ENCODE peak calls at places on chromosomes 1 and 21, in six cellular contexts. Y, V, O, F, A and Z are unnamed samples.

GRCh38 chr1:35915693-35916092 is 15.2 kb upstream of the AGO3 start:
- DNase-seq in Y (no peak), V (no peak), O (peak), F (no peak), A (no peak), Z (no peak)

GRCh38 chr1:230165526-230165925 is 98.5 kb downstream of the GALNT2 start:
- DNase-seq in Y (no peak), V (no peak), O (no peak), F (no peak), A (no peak), Z (no peak)

GRCh38 chr1:117697220-117697781 is 91.5 kb downstream of the TENT5C start:
- DNase-seq in Y (no peak), V (no peak), O (no peak), F (no peak), A (no peak), Z (no peak)

GRCh38 chr1:39189592-39190041 is 14.9 kb upstream of the MACF1 start:
- DNase-seq in Y (no peak), V (peak), O (peak), F (no peak), A (no peak), Z (no peak)

GRCh38 chr1:155188268-155188667 is 14.6 kb downstream of the TRIM46 start:
- DNase-seq in Y (no peak), V (no peak), O (no peak), F (no peak), A (no peak), Z (no peak)

GRCh38 chr21:36093512-36093911 is 23.7 kb downstream of the CBR1 start:
- DNase-seq in Y (no peak), V (no peak), O (no peak), F (no peak), A (no peak), Z (no peak)

GRCh38 chr1:58927722-58928085 is 143.9 kb upstream of the JUN start:
- DNase-seq in Y (peak), V (no peak), O (peak), F (no peak), A (no peak), Z (no peak)

GRCh38 chr1:246681822-246682221 is 42.4 kb upstream of the SCCPDH start:
- DNase-seq in Y (no peak), V (no peak), O (no peak), F (peak), A (no peak), Z (no peak)

GRCh38 chr1:215076312-215076711 is 6.2 kb upstream of the KCNK2 start:
- DNase-seq in Y (peak), V (peak), O (peak), F (peak), A (no peak), Z (peak)

GRCh38 chr1:62841587-62842169 is 57.7 kb downstream of the ATG4C start:
- DNase-seq in Y (peak), V (peak), O (peak), F (peak), A (no peak), Z (peak)

GRCh38 chr1:206706298-206706791 is 21.6 kb downstream of the MAPKAPK2 start:
- DNase-seq in Y (no peak), V (no peak), O (no peak), F (peak), A (no peak), Z (peak)

GRCh38 chr1:202291961-202292712 is 49.6 kb downstream of the UBE2T start:
- DNase-seq in Y (peak), V (peak), O (peak), F (no peak), A (no peak), Z (no peak)

GRCh38 chr1:157697781-157698569 is 2.6 kb downstream of the FCRL3 start:
- DNase-seq in Y (no peak), V (no peak), O (peak), F (no peak), A (no peak), Z (no peak)

GRCh38 chr1:147891088-147891487 is 11.5 kb upstream of the GJA8 start:
- DNase-seq in Y (no peak), V (no peak), O (no peak), F (peak), A (no peak), Z (no peak)

GRCh38 chr21:36917487-36918158 is 48.8 kb downstream of the HLCS start:
- DNase-seq in Y (peak), V (peak), O (peak), F (peak), A (no peak), Z (no peak)

GRCh38 chr1:10634428-10635384 is 160.0 kb downstream of the PEX14 start:
- DNase-seq in Y (peak), V (no peak), O (peak), F (no peak), A (no peak), Z (no peak)

GRCh38 chr1:92960395-92961130 is 699 bp downstream of the DIPK1A start:
- DNase-seq in Y (peak), V (peak), O (peak), F (peak), A (peak), Z (peak)

GRCh38 chr21:14273736-14274538 is 58.0 kb downstream of the RBM11 start:
- DNase-seq in Y (no peak), V (no peak), O (peak), F (no peak), A (no peak), Z (peak)

GRCh38 chr21:17925000-17925610 is 105.9 kb upstream of the C21orf91 start:
- DNase-seq in Y (peak), V (peak), O (peak), F (peak), A (peak), Z (peak)

GRCh38 chr1:183308719-183309118 is 109.5 kb downstream of the NMNAT2 start:
- DNase-seq in Y (no peak), V (no peak), O (no peak), F (no peak), A (no peak), Z (no peak)

GRCh38 chr1:12384836-12385456 is 155.1 kb downstream of the VPS13D start:
- DNase-seq in Y (no peak), V (no peak), O (peak), F (no peak), A (peak), Z (no peak)

GRCh38 chr1:202130275-202130646 is 7.5 kb downstream of the GPR37L1 start:
- DNase-seq in Y (no peak), V (no peak), O (no peak), F (peak), A (no peak), Z (no peak)

GRCh38 chr1:37474697-37475379 is 458 bp downstream of the ZC3H12A start:
- DNase-seq in Y (peak), V (peak), O (no peak), F (no peak), A (no peak), Z (no peak)

GRCh38 chr21:42711667-42712066 is 58.2 kb downstream of the PDE9A start:
- DNase-seq in Y (no peak), V (no peak), O (no peak), F (peak), A (no peak), Z (no peak)

GRCh38 chr21:32578107-32578691 is 7.1 kb downstream of the TCP10L start:
- DNase-seq in Y (no peak), V (no peak), O (peak), F (no peak), A (no peak), Z (peak)

GRCh38 chr1:109637446-109637845 is 17.8 kb downstream of the AMPD2 start:
- DNase-seq in Y (no peak), V (no peak), O (no peak), F (no peak), A (no peak), Z (no peak)

GRCh38 chr1:227428803-227429202 is 110.5 kb upstream of the CDC42BPA start:
- DNase-seq in Y (peak), V (no peak), O (no peak), F (peak), A (no peak), Z (no peak)

GRCh38 chr1:174171078-174171477 is 11.8 kb downstream of the RABGAP1L start:
- DNase-seq in Y (no peak), V (no peak), O (no peak), F (no peak), A (no peak), Z (no peak)

GRCh38 chr1:183235503-183235902 is 49.4 kb downstream of the LAMC2 start:
- DNase-seq in Y (no peak), V (no peak), O (no peak), F (no peak), A (no peak), Z (no peak)

GRCh38 chr1:71414229-71414628 is 333.4 kb upstream of the ZRANB2 start:
- DNase-seq in Y (no peak), V (no peak), O (no peak), F (peak), A (no peak), Z (peak)

GRCh38 chr1:99385852-99386251 is 121.6 kb downstream of the PLPPR4 start:
- DNase-seq in Y (no peak), V (no peak), O (no peak), F (no peak), A (no peak), Z (no peak)

GRCh38 chr1:26543444-26543835 is 13.9 kb downstream of the RPS6KA1 start:
- DNase-seq in Y (no peak), V (no peak), O (no peak), F (no peak), A (no peak), Z (no peak)

GRCh38 chr1:206116873-206117150 is 376 bp downstream of the AVPR1B start:
- DNase-seq in Y (no peak), V (no peak), O (no peak), F (no peak), A (no peak), Z (no peak)

GRCh38 chr1:51000651-51001050 is 30.6 kb downstream of the CDKN2C start:
- DNase-seq in Y (no peak), V (no peak), O (no peak), F (no peak), A (no peak), Z (no peak)

GRCh38 chr1:154422521-154422920 is 17.4 kb downstream of the IL6R start:
- DNase-seq in Y (no peak), V (no peak), O (peak), F (no peak), A (no peak), Z (no peak)

GRCh38 chr1:192477630-192478029 is 97.9 kb upstream of the RGS1 start:
- DNase-seq in Y (peak), V (peak), O (peak), F (peak), A (no peak), Z (peak)

GRCh38 chr1:220271706-220272046 is 577 bp downstream of the RAB3GAP2 start:
- DNase-seq in Y (peak), V (peak), O (peak), F (peak), A (no peak), Z (peak)

GRCh38 chr1:38944547-38944946 is 2.9 kb upstream of the RHBDL2 start:
- DNase-seq in Y (no peak), V (no peak), O (no peak), F (no peak), A (no peak), Z (no peak)

GRCh38 chr1:230922620-230923019 is 54.3 kb upstream of the C1orf198 start:
- DNase-seq in Y (no peak), V (no peak), O (no peak), F (no peak), A (no peak), Z (no peak)